ENCODE peak calls at places on chromosomes 11 and 22, in seven cellular contexts. S is cardiac muscle cell, L is left ventricle myocardium inferior, E is lower lobe of right lung, U is A549, Q is heart right ventricle, N is neural progenitor cell. Y is an unnamed sample.

GRCh38 chr11:111777094-111778046 is 11.2 kb upstream of the PPP2R1B start:
- DNase-seq in E (no peak), N (peak; percentile 78), S (peak; percentile 89), Q (peak; percentile 44), L (no peak), U (peak; percentile 47), Y (no peak)

GRCh38 chr22:22957090-22957489 is 69.5 kb downstream of the IGLL5 start:
- DNase-seq in E (no peak), Q (no peak), U (no peak), L (no peak), N (no peak), S (no peak), Y (no peak)

GRCh38 chr22:20967697-20968201 is 694 bp downstream of the AIFM3 start:
- DNase-seq in Q (no peak), L (no peak), E (no peak), S (no peak), N (peak; percentile 74), U (no peak), Y (no peak)

GRCh38 chr11:27614092-27614491 is 86.2 kb downstream of the BDNF start:
- DNase-seq in U (no peak), N (no peak), S (no peak), L (no peak), Q (no peak), E (no peak), Y (no peak)

GRCh38 chr11:24386551-24387404 is 110.1 kb upstream of the LUZP2 start:
- DNase-seq in N (peak; percentile 58), L (no peak), U (no peak), S (peak; percentile 61), E (no peak), Q (no peak), Y (no peak)

GRCh38 chr11:125110996-125111340 is 458 bp downstream of the TMEM218 start:
- DNase-seq in U (no peak), E (no peak), N (no peak), L (no peak), Q (no peak), S (no peak), Y (no peak)

GRCh38 chr11:61554172-61554988 is 26.5 kb downstream of the SYT7 start:
- DNase-seq in N (no peak), Q (no peak), S (no peak), L (no peak), E (no peak), U (no peak), Y (no peak)

GRCh38 chr11:122040476-122040875 is 75.5 kb downstream of the BLID start:
- DNase-seq in E (no peak), S (peak; percentile 22), U (no peak), N (no peak), L (no peak), Q (no peak), Y (no peak)

GRCh38 chr11:114977596-114977995 is 299.3 kb downstream of the NXPE2 start:
- DNase-seq in N (no peak), E (no peak), U (no peak), Q (no peak), L (no peak), S (no peak), Y (no peak)

GRCh38 chr22:32501797-32502290 is 27.2 kb downstream of the FBXO7 start:
- DNase-seq in Q (no peak), U (no peak), E (no peak), L (no peak), S (no peak), N (no peak), Y (no peak)

GRCh38 chr11:68010058-68011041 is at the start of gene ALDH3B1:
- DNase-seq in E (peak; percentile 98), U (peak; percentile 81), Q (peak; percentile 82), N (peak; percentile 57), L (peak; percentile 90), S (peak; percentile 92), Y (peak; percentile 98)

GRCh38 chr11:126317681-126318641 is 14.1 kb downstream of the DCPS start:
- DNase-seq in L (peak; percentile 81), U (no peak), S (peak; percentile 82), N (no peak), Q (peak; percentile 81), E (peak; percentile 68), Y (peak; percentile 34)

GRCh38 chr11:61775606-61776554 is 16.5 kb downstream of the TMEM258 start:
- DNase-seq in U (no peak), S (no peak), L (no peak), E (no peak), N (no peak), Q (no peak), Y (no peak)

GRCh38 chr11:68362801-68363379 is 50.5 kb downstream of the LRP5 start:
- DNase-seq in S (no peak), Q (no peak), U (no peak), E (no peak), L (no peak), N (no peak), Y (no peak)

GRCh38 chr11:110376711-110377324 is 52.9 kb upstream of the FDX1 start:
- DNase-seq in U (peak; percentile 65), S (peak; percentile 95), N (peak; percentile 78), L (peak; percentile 50), Q (peak; percentile 85), E (peak; percentile 74), Y (peak; percentile 79)

GRCh38 chr11:114291847-114292680 is 4.1 kb upstream of the NNMT start:
- DNase-seq in Q (no peak), E (no peak), L (no peak), N (no peak), U (no peak), S (peak; percentile 85), Y (no peak)

GRCh38 chr11:65887026-65887722 is 1.1 kb downstream of the FIBP start:
- DNase-seq in L (no peak), Q (no peak), E (peak; percentile 47), N (no peak), U (no peak), S (no peak), Y (no peak)

GRCh38 chr11:45511566-45511965 is 153.9 kb downstream of the CHST1 start:
- DNase-seq in E (no peak), U (no peak), L (no peak), N (no peak), S (no peak), Q (no peak), Y (no peak)

GRCh38 chr11:71201231-71201630 is 51.1 kb downstream of the SHANK2 start:
- DNase-seq in U (no peak), L (no peak), S (no peak), N (no peak), E (peak; percentile 33), Q (no peak), Y (no peak)

GRCh38 chr11:726278-726915 is 20.4 kb downstream of the EPS8L2 start:
- DNase-seq in Q (no peak), U (no peak), N (peak; percentile 55), S (peak; percentile 30), E (peak; percentile 83), L (no peak), Y (peak; percentile 94)

DNA sequence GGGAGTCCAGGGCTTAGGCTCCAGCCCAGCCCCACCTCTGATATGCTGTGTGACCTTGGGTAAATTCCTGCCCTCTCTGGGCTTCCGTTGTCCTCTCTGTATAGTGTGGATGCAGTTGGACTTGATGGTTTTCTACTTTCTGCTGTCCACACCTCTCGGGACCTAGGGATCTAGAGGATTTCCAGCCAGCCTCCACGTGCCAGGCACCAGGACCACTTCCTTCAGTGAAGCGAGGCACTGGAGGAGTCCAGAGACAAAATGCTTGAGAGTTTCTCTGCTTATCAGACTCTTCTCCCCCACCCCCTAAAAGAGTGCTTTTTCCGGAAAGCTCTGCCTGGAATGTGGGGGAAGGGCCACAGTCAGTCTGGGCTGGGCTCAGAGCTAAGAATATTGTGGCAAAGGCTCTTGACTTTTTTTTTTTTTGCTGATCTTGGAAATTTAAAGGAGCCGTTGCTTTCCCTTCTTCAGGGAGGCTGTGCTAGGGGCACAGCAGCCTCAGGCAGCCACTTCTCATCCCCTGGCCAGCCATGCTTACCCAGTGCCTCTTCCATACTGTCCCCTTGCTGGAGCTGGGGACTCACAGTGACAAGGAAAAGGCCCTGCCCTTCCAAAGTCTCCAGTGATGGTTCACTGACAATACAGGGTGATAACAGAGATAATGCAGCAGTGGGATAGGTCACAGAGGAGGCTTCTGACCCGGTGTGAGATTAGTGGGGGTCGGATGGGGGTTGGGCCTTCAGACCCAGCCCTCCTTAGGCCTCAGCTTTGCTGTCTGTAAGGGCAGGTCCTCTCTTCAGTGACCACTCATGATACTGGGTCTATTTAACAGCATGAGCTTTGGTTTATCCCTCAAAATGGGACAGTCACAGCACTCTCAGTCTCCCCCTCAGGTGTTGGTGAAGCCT is 2.9 kb upstream of the SERPINH1 start:
- DNase-seq in E (peak; percentile 66), U (no peak), N (no peak), L (no peak), S (peak; percentile 97), Q (peak; percentile 79), Y (peak; percentile 84)
- H3K4me3 ChIP-seq in E (peak overlapping the region; percentile 27), U (no peak overlapping the region), N (no peak overlapping the region), L (peak overlapping the region; percentile 41), S (no peak overlapping the region), Q (no peak overlapping the region), Y (no peak overlapping the region)

GRCh38 chr11:129283141-129283540 is 91.0 kb upstream of the ARHGAP32 start:
- DNase-seq in U (no peak), E (no peak), Q (no peak), S (no peak), L (no peak), N (no peak), Y (no peak)
- H3K4me1 ChIP-seq in U (peaks cover 40% of the 10 kb centered on the region), E (peaks cover 11% of the 10 kb centered on the region), Q (peaks cover 4% of the 10 kb centered on the region), S (peaks cover 19% of the 10 kb centered on the region), L (peaks cover 21% of the 10 kb centered on the region), N (peaks cover 17% of the 10 kb centered on the region), Y (peaks cover 8% of the 10 kb centered on the region)

GRCh38 chr22:38981659-38982007 is 514 bp upstream of the APOBEC3B start:
- DNase-seq in L (no peak), E (no peak), N (no peak), S (no peak), Q (no peak), U (no peak), Y (peak; percentile 26)
- H3K4me3 ChIP-seq in L (peak overlapping the region; percentile 60), E (peak overlapping the region; percentile 43), N (no peak overlapping the region), S (no peak overlapping the region), Q (peak overlapping the region; percentile 41), U (peak overlapping the region; percentile 45), Y (no peak overlapping the region)

GRCh38 chr22:45757936-45758335 is 86.3 kb downstream of the ATXN10 start:
- DNase-seq in Q (no peak), U (no peak), N (no peak), E (no peak), L (no peak), S (no peak), Y (no peak)

GRCh38 chr22:45758603-45759002 is 87.0 kb downstream of the ATXN10 start:
- DNase-seq in E (no peak), N (no peak), Q (no peak), L (no peak), S (no peak), U (no peak), Y (no peak)

GRCh38 chr22:45762545-45763235 is 91.1 kb downstream of the ATXN10 start:
- DNase-seq in S (no peak), Q (no peak), N (no peak), E (no peak), L (no peak), U (no peak), Y (no peak)

GRCh38 chr22:45763236-45763624 is 91.6 kb downstream of the ATXN10 start:
- DNase-seq in Q (no peak), S (no peak), N (no peak), U (no peak), E (no peak), L (no peak), Y (no peak)

DNA sequence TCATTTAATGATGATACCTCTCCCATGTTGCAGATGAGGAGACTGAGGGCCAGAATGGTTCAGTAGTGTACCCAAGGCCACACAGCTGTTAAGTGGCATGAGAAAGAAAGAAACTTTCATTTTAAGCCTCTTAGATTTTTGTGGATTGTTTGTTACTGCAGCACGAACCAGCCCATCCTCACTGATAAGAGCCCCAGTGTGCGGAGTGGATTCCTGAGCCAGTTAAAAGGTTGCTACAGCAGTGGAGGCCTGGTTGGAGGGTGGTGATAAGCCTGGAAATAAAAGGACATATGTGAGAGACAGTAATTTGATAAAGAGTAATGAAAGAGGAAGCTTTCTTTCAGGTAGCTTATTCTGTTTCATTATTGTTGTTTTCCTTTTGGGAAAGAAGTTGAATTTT is 89.0 kb downstream of the ATXN10 start:
- DNase-seq in N (no peak), S (no peak), U (no peak), Q (no peak), L (no peak), E (no peak), Y (no peak)
- H3K4me1 ChIP-seq in N (peaks cover 59% of the 10 kb centered on the region), S (peaks cover 10% of the 10 kb centered on the region), U (peaks cover 52% of the 10 kb centered on the region), Q (peaks cover 6% of the 10 kb centered on the region), L (peaks cover 17% of the 10 kb centered on the region), E (peaks cover 20% of the 10 kb centered on the region), Y (no peaks in the 10 kb centered on the region)